ENCODE peak calls at places on chromosomes 16 and 17, in four cellular contexts. One of them, this sample, is unnamed.

GRCh38 chr16:89710709-89711564 is 9.4 kb upstream of the SPATA2L start:
- DNase-seq in K562: no peak
- DNase-seq in HepG2: no peak
- DNase-seq in GM12878: no peak
- DNase-seq in this sample: no peak

GRCh38 chr16:6016530-6017184 is 919.1 kb upstream of the EEF2KMT start:
- DNase-seq in K562: peak
- DNase-seq in HepG2: peak
- DNase-seq in GM12878: no peak
- DNase-seq in this sample: peak

GRCh38 chr16:5025171-5025632 is 8.5 kb downstream of the NAGPA start:
- DNase-seq in HepG2: no peak
- DNase-seq in K562: no peak
- DNase-seq in GM12878: no peak
- DNase-seq in this sample: no peak

GRCh38 chr17:76265624-76266243 is 586 bp downstream of the UBALD2 start:
- DNase-seq in K562: peak
- DNase-seq in HepG2: no peak
- DNase-seq in GM12878: no peak
- DNase-seq in this sample: peak

GRCh38 chr17:72906306-72906705 is 186.2 kb downstream of the SLC39A11 start:
- DNase-seq in HepG2: no peak
- DNase-seq in K562: no peak
- DNase-seq in GM12878: no peak
- DNase-seq in this sample: no peak

GRCh38 chr17:27494192-27495091 is 38.2 kb downstream of the KSR1 start:
- DNase-seq in K562: no peak
- DNase-seq in GM12878: no peak
- DNase-seq in HepG2: peak
- DNase-seq in this sample: peak

GRCh38 chr17:44928950-44929720 is 13.8 kb upstream of the GFAP start:
- DNase-seq in K562: no peak
- DNase-seq in HepG2: no peak
- DNase-seq in GM12878: no peak
- DNase-seq in this sample: no peak

GRCh38 chr17:5042152-5043022 is 7.2 kb upstream of the SLC52A1 start:
- DNase-seq in HepG2: no peak
- DNase-seq in GM12878: no peak
- DNase-seq in K562: peak
- DNase-seq in this sample: no peak

GRCh38 chr16:70151391-70151790 is 22.2 kb upstream of the CLEC18C start:
- DNase-seq in GM12878: no peak
- DNase-seq in HepG2: no peak
- DNase-seq in K562: peak
- DNase-seq in this sample: no peak

GRCh38 chr17:79051306-79051705 is 23.3 kb upstream of the ENGASE start:
- DNase-seq in K562: no peak
- DNase-seq in GM12878: no peak
- DNase-seq in HepG2: no peak
- DNase-seq in this sample: no peak

GRCh38 chr17:63988741-63989621 is 9.2 kb upstream of the PRR29 start:
- DNase-seq in K562: no peak
- DNase-seq in HepG2: no peak
- DNase-seq in GM12878: no peak
- DNase-seq in this sample: no peak

GRCh38 chr17:77228224-77229215 is 87.8 kb downstream of the SEC14L1 start:
- DNase-seq in K562: no peak
- DNase-seq in GM12878: no peak
- DNase-seq in HepG2: no peak
- DNase-seq in this sample: no peak

GRCh38 chr16:82603784-82604411 is 22.9 kb upstream of the CDH13 start:
- DNase-seq in HepG2: peak
- DNase-seq in GM12878: no peak
- DNase-seq in K562: no peak
- DNase-seq in this sample: peak

GRCh38 chr17:19388791-19389190 is 1.8 kb upstream of the MFAP4 start:
- DNase-seq in GM12878: no peak
- DNase-seq in HepG2: no peak
- DNase-seq in K562: no peak
- DNase-seq in this sample: no peak

GRCh38 chr17:64007838-64008282 is 9.7 kb downstream of the PRR29 start:
- DNase-seq in K562: peak
- DNase-seq in HepG2: peak
- DNase-seq in GM12878: no peak
- DNase-seq in this sample: no peak

GRCh38 chr16:13517856-13518255 is 402.1 kb upstream of the ERCC4 start:
- DNase-seq in GM12878: no peak
- DNase-seq in HepG2: no peak
- DNase-seq in K562: no peak
- DNase-seq in this sample: no peak

GRCh38 chr17:75881678-75882454 is 3.5 kb upstream of the TRIM47 start:
- DNase-seq in HepG2: no peak
- DNase-seq in GM12878: no peak
- DNase-seq in K562: no peak
- DNase-seq in this sample: no peak

GRCh38 chr16:84532855-84533486 is 28.5 kb upstream of the MEAK7 start:
- DNase-seq in HepG2: no peak
- DNase-seq in K562: peak
- DNase-seq in GM12878: no peak
- DNase-seq in this sample: no peak

GRCh38 chr17:77174928-77175720 is 34.4 kb downstream of the SEC14L1 start:
- DNase-seq in K562: no peak
- DNase-seq in GM12878: no peak
- DNase-seq in HepG2: no peak
- DNase-seq in this sample: no peak

GRCh38 chr17:6713130-6713917 is at the start of gene SLC13A5:
- DNase-seq in GM12878: no peak
- DNase-seq in K562: peak
- DNase-seq in HepG2: peak
- DNase-seq in this sample: no peak

GRCh38 chr17:51456942-51457341 is 196.6 kb downstream of the UTP18 start:
- DNase-seq in K562: no peak
- DNase-seq in GM12878: no peak
- DNase-seq in HepG2: no peak
- DNase-seq in this sample: no peak

GRCh38 chr17:57604771-57605733 is 140.0 kb downstream of the CCDC182 start:
- DNase-seq in GM12878: peak
- DNase-seq in K562: no peak
- DNase-seq in HepG2: no peak
- DNase-seq in this sample: no peak

GRCh38 chr17:50261051-50261915 is 13.0 kb upstream of the TMEM92 start:
- DNase-seq in GM12878: no peak
- DNase-seq in K562: no peak
- DNase-seq in HepG2: no peak
- DNase-seq in this sample: no peak

GRCh38 chr17:77330602-77331081 is 189.9 kb downstream of the SEC14L1 start:
- DNase-seq in GM12878: no peak
- DNase-seq in HepG2: no peak
- DNase-seq in K562: no peak
- DNase-seq in this sample: no peak

GRCh38 chr16:88045820-88046303 is 94.6 kb downstream of the BANP start:
- DNase-seq in HepG2: no peak
- DNase-seq in K562: no peak
- DNase-seq in GM12878: peak
- DNase-seq in this sample: no peak

GRCh38 chr16:67043420-67043819 is 14.5 kb downstream of the CBFB start:
- DNase-seq in HepG2: no peak
- DNase-seq in K562: no peak
- DNase-seq in GM12878: no peak
- DNase-seq in this sample: no peak

GRCh38 chr17:15398736-15399331 is 57.4 kb upstream of the TEKT3 start:
- DNase-seq in K562: no peak
- DNase-seq in GM12878: no peak
- DNase-seq in HepG2: peak
- DNase-seq in this sample: no peak

GRCh38 chr17:4375039-4375748 is 8.7 kb upstream of the UBE2G1 start:
- DNase-seq in K562: no peak
- DNase-seq in HepG2: no peak
- DNase-seq in GM12878: peak
- DNase-seq in this sample: no peak

DNA sequence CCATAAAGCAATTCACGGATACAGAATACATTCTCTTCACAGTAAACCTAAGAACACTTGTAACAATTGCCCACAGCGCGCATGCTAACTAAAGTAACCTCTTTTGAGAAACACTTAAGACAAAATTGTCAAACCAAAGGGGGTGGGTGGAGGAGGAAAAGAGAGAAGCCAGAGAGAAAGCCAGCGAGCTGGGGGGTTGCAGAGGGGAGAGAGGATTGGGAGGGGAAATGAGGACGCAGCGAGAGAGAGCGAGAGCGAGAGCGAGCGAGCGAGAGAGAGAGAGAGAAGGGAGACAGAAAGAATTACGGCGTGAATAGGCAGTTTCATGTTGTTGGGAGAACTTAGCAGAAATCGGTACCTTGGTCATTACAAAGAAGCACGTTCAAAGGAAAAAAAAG is 1.6 kb upstream of the HOXB7 start:
- DNase-seq in GM12878: no peak
- DNase-seq in K562: no peak
- DNase-seq in HepG2: no peak
- DNase-seq in this sample: no peak
- TF ChIP-seq FOXM1 in GM12878: no peak
- TF ChIP-seq FOXM1 in K562: no peak
- TF ChIP-seq FOXM1 in HepG2: no peak
- TF ChIP-seq FOXM1 in this sample: no peak

DNA sequence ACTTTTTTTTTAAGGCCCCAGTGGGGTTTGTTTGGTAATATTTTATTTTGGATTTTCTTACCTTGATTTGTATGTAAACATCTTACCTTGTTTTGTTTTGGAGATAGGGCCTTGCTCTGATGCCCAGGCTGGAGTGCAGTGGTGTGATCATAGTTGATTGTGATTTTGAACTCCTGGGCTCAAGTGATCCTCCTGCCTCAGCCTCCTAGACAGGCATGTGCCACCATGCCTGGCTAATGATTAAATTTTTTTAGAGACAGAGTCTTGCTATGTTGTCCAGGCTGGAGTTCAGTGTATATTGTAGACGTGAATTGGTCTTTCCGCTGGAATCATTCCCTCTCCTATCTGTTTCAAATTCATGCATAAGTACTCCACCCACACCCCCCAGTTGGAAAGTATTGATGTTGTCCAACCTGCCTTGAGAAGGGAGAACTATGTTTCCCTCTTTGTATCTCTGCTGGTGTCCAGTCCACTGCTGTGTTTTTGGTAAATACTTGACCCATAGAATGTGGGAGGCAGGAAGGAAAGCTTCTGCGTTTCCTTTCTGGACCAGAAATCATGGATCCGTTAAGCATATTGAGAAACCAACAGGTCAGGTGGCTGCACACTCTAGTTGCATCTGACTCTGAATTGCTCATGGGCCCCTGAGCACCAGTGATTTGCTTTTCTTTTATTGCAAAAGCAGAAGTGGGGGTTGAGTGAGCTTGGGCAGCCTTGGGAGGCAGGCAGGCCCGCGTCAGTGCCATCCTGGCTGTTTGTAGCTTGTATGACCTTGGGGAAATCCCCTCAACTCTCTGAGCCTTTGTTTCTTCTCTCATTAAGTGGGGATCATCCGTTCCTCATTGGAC is 25.0 kb downstream of the RMI2 start:
- DNase-seq in GM12878: peak
- DNase-seq in K562: no peak
- DNase-seq in HepG2: peak
- DNase-seq in this sample: no peak
- TF ChIP-seq SP1 in GM12878: no peak
- TF ChIP-seq SP1 in K562: no peak
- TF ChIP-seq SP1 in HepG2: no peak
- TF ChIP-seq SP1 in this sample: no peak

GRCh38 chr16:86013867-86014266 is 114.9 kb downstream of the IRF8 start:
- DNase-seq in GM12878: no peak
- DNase-seq in K562: no peak
- DNase-seq in HepG2: no peak
- DNase-seq in this sample: no peak

GRCh38 chr16:86012221-86012620 is 113.3 kb downstream of the IRF8 start:
- DNase-seq in HepG2: no peak
- DNase-seq in GM12878: no peak
- DNase-seq in K562: no peak
- DNase-seq in this sample: no peak

GRCh38 chr16:86011532-86011931 is 112.6 kb downstream of the IRF8 start:
- DNase-seq in HepG2: no peak
- DNase-seq in K562: no peak
- DNase-seq in GM12878: peak
- DNase-seq in this sample: no peak

GRCh38 chr16:86007524-86007923 is 108.6 kb downstream of the IRF8 start:
- DNase-seq in K562: no peak
- DNase-seq in GM12878: no peak
- DNase-seq in HepG2: no peak
- DNase-seq in this sample: no peak

DNA sequence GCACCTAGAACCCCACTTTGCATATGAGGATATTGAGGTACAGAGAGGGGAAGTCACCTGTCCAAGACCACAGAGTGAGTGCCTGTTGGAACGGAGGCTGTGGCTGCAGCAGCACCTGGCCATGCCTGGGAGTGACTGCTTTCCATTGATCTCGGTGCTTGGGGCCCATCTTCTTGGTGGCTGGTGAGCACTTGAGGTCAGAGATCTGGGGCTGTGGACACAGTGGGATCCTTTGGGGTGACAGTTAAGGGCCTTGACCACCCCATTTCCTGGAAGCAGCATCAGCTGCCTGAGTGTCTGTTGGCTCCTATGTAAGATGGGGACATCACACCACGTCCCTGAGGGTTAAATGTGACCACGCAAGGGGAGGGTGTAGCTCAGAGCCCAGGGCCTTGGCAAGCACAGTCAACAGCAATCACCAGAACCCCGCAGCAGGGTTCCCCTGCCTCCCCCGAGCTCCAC is 111.7 kb downstream of the IRF8 start:
- DNase-seq in GM12878: no peak
- DNase-seq in K562: no peak
- DNase-seq in HepG2: no peak
- DNase-seq in this sample: no peak
- TF ChIP-seq FOXM1 in GM12878: no peak
- TF ChIP-seq FOXM1 in K562: no peak
- TF ChIP-seq FOXM1 in HepG2: no peak
- TF ChIP-seq FOXM1 in this sample: no peak

DNA sequence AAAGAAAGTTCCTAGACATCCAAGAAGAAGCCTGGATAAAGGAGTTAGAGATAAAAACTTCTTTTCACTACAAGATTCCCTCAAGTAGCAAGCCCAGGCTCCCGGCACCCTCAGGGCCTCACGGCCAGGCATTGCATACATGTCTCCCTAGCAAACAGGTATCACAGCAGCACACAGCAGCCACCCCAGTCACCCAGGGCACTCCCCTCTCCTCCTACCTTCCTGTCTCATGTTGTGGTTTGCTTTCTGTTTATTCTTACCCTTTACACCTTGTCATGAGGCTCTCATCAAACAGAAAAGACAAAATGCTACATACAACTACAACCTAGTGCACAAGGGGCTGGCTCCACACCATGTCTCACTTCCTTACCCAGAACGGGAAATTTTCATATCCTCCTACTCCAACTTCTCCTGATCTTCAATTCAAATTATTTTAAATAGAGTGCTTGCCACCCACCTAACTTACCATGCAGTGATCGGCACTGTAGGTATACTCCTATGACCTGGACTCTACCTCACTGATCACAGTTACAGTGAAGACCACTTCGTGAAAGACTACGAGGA is 42.7 kb downstream of the XPO6 start:
- DNase-seq in K562: no peak
- DNase-seq in GM12878: no peak
- DNase-seq in HepG2: no peak
- DNase-seq in this sample: no peak
- TF ChIP-seq SP1 in K562: no peak
- TF ChIP-seq SP1 in GM12878: no peak
- TF ChIP-seq SP1 in HepG2: no peak
- TF ChIP-seq SP1 in this sample: no peak

This sample was measured in HEK293T.